ENCODE peak calls at places on chromosomes 1 and 21, in nine cellular contexts. One of them, this sample, is unnamed.

GRCh38 chr1:223248787-223249175 is 105.7 kb upstream of the TLR5 start:
- DNase-seq in DND-41: no peak
- DNase-seq in left ventricle myocardium inferior: no peak
- DNase-seq in right lobe of liver: no peak
- DNase-seq in IMR-90: no peak
- DNase-seq in trophoblast cell: no peak
- DNase-seq in prostate gland: no peak
- DNase-seq in esophagus squamous epithelium: no peak
- DNase-seq in ovary: no peak
- DNase-seq in this sample: peak; percentile 60

GRCh38 chr1:54311506-54311905 is 94.7 kb downstream of the SSBP3 start:
- DNase-seq in DND-41: no peak
- DNase-seq in left ventricle myocardium inferior: no peak
- DNase-seq in right lobe of liver: no peak
- DNase-seq in IMR-90: peak; percentile 33
- DNase-seq in trophoblast cell: no peak
- DNase-seq in prostate gland: no peak
- DNase-seq in esophagus squamous epithelium: no peak
- DNase-seq in ovary: no peak
- DNase-seq in this sample: no peak

GRCh38 chr1:19035356-19036048 is 79.0 kb upstream of the IFFO2 start:
- DNase-seq in DND-41: no peak
- DNase-seq in left ventricle myocardium inferior: no peak
- DNase-seq in right lobe of liver: no peak
- DNase-seq in IMR-90: no peak
- DNase-seq in trophoblast cell: no peak
- DNase-seq in prostate gland: no peak
- DNase-seq in esophagus squamous epithelium: no peak
- DNase-seq in ovary: no peak
- DNase-seq in this sample: no peak

GRCh38 chr1:6586404-6586816 is 6.6 kb downstream of the ZBTB48 start:
- DNase-seq in DND-41: no peak
- DNase-seq in left ventricle myocardium inferior: no peak
- DNase-seq in right lobe of liver: no peak
- DNase-seq in IMR-90: no peak
- DNase-seq in trophoblast cell: no peak
- DNase-seq in prostate gland: no peak
- DNase-seq in esophagus squamous epithelium: no peak
- DNase-seq in ovary: no peak
- DNase-seq in this sample: no peak

GRCh38 chr1:206682111-206682510 is 2.6 kb upstream of the MAPKAPK2 start:
- DNase-seq in DND-41: no peak
- DNase-seq in left ventricle myocardium inferior: no peak
- DNase-seq in right lobe of liver: no peak
- DNase-seq in IMR-90: no peak
- DNase-seq in trophoblast cell: no peak
- DNase-seq in prostate gland: no peak
- DNase-seq in esophagus squamous epithelium: no peak
- DNase-seq in ovary: no peak
- DNase-seq in this sample: no peak

GRCh38 chr1:115210302-115210711 is 121.0 kb upstream of the TSPAN2 start:
- DNase-seq in DND-41: no peak
- DNase-seq in left ventricle myocardium inferior: no peak
- DNase-seq in right lobe of liver: no peak
- DNase-seq in IMR-90: peak; percentile 58
- DNase-seq in trophoblast cell: peak; percentile 92
- DNase-seq in prostate gland: no peak
- DNase-seq in esophagus squamous epithelium: no peak
- DNase-seq in ovary: no peak
- DNase-seq in this sample: no peak

GRCh38 chr1:161071886-161072371 is 2.2 kb upstream of the ARHGAP30 start:
- DNase-seq in DND-41: peak; percentile 38
- DNase-seq in left ventricle myocardium inferior: peak; percentile 62
- DNase-seq in right lobe of liver: peak; percentile 65
- DNase-seq in IMR-90: no peak
- DNase-seq in trophoblast cell: peak; percentile 93
- DNase-seq in prostate gland: peak; percentile 46
- DNase-seq in esophagus squamous epithelium: no peak
- DNase-seq in ovary: no peak
- DNase-seq in this sample: peak; percentile 48

GRCh38 chr1:205477759-205478247 is 22.0 kb upstream of the BLACAT1 start:
- DNase-seq in DND-41: no peak
- DNase-seq in left ventricle myocardium inferior: peak; percentile 48
- DNase-seq in right lobe of liver: no peak
- DNase-seq in IMR-90: peak; percentile 33
- DNase-seq in trophoblast cell: no peak
- DNase-seq in prostate gland: peak; percentile 84
- DNase-seq in esophagus squamous epithelium: no peak
- DNase-seq in ovary: no peak
- DNase-seq in this sample: no peak

GRCh38 chr21:46422636-46423241 is 36.0 kb upstream of the DIP2A start:
- DNase-seq in DND-41: no peak
- DNase-seq in left ventricle myocardium inferior: no peak
- DNase-seq in right lobe of liver: no peak
- DNase-seq in IMR-90: no peak
- DNase-seq in trophoblast cell: no peak
- DNase-seq in prostate gland: no peak
- DNase-seq in esophagus squamous epithelium: no peak
- DNase-seq in ovary: no peak
- DNase-seq in this sample: no peak

GRCh38 chr1:242467556-242468145 is 56.8 kb downstream of the PLD5 start:
- DNase-seq in DND-41: peak; percentile 18
- DNase-seq in left ventricle myocardium inferior: peak; percentile 21
- DNase-seq in right lobe of liver: no peak
- DNase-seq in IMR-90: peak; percentile 8
- DNase-seq in trophoblast cell: peak; percentile 53
- DNase-seq in prostate gland: no peak
- DNase-seq in esophagus squamous epithelium: no peak
- DNase-seq in ovary: peak; percentile 80
- DNase-seq in this sample: no peak

GRCh38 chr21:38950388-38951094 is 144.8 kb downstream of the ETS2 start:
- DNase-seq in DND-41: no peak
- DNase-seq in left ventricle myocardium inferior: no peak
- DNase-seq in right lobe of liver: no peak
- DNase-seq in IMR-90: peak; percentile 49
- DNase-seq in trophoblast cell: no peak
- DNase-seq in prostate gland: peak; percentile 91
- DNase-seq in esophagus squamous epithelium: no peak
- DNase-seq in ovary: no peak
- DNase-seq in this sample: no peak

GRCh38 chr1:111045033-111045722 is 81.5 kb upstream of the LRIF1 start:
- DNase-seq in DND-41: no peak
- DNase-seq in left ventricle myocardium inferior: no peak
- DNase-seq in right lobe of liver: no peak
- DNase-seq in IMR-90: no peak
- DNase-seq in trophoblast cell: no peak
- DNase-seq in prostate gland: no peak
- DNase-seq in esophagus squamous epithelium: no peak
- DNase-seq in ovary: no peak
- DNase-seq in this sample: no peak

GRCh38 chr1:233566886-233567285 is 47.0 kb upstream of the KCNK1 start:
- DNase-seq in DND-41: no peak
- DNase-seq in left ventricle myocardium inferior: no peak
- DNase-seq in right lobe of liver: no peak
- DNase-seq in IMR-90: no peak
- DNase-seq in trophoblast cell: no peak
- DNase-seq in prostate gland: no peak
- DNase-seq in esophagus squamous epithelium: no peak
- DNase-seq in ovary: no peak
- DNase-seq in this sample: no peak

GRCh38 chr1:203555046-203555445 is 61.1 kb downstream of the OPTC start:
- DNase-seq in DND-41: no peak
- DNase-seq in left ventricle myocardium inferior: no peak
- DNase-seq in right lobe of liver: no peak
- DNase-seq in IMR-90: no peak
- DNase-seq in trophoblast cell: no peak
- DNase-seq in prostate gland: no peak
- DNase-seq in esophagus squamous epithelium: no peak
- DNase-seq in ovary: no peak
- DNase-seq in this sample: no peak

GRCh38 chr1:195030793-195031192 is 1577.4 kb downstream of the KCNT2 start:
- DNase-seq in DND-41: no peak
- DNase-seq in left ventricle myocardium inferior: no peak
- DNase-seq in right lobe of liver: no peak
- DNase-seq in IMR-90: no peak
- DNase-seq in trophoblast cell: no peak
- DNase-seq in prostate gland: no peak
- DNase-seq in esophagus squamous epithelium: no peak
- DNase-seq in ovary: no peak
- DNase-seq in this sample: no peak

DNA sequence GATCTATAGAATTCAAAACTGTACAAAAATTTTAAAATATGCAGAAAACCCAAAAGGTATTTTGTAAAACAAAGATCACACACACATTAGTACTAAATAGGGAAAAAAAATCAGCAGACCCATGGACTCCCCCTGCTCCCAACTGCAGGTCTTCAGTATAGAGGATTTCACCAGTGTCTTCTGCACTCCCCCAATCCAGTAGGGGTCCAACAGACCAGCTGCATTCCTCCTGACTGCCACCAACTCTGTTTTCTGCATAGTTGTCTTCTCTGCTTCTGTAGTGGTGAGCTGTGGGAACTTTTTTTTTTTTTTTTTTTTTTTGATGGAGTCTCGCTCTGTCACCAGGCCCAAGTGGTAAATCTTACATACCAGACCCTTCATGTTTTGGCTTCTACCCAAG is 21.9 kb downstream of the CLCA2 start:
- DNase-seq in DND-41: peak; percentile 9
- DNase-seq in left ventricle myocardium inferior: no peak
- DNase-seq in right lobe of liver: no peak
- DNase-seq in IMR-90: no peak
- DNase-seq in trophoblast cell: no peak
- DNase-seq in prostate gland: no peak
- DNase-seq in esophagus squamous epithelium: no peak
- DNase-seq in ovary: no peak
- DNase-seq in this sample: no peak
- H3K4me1 ChIP-seq in DND-41: peaks cover 18% of the 10 kb centered on the region
- H3K4me1 ChIP-seq in left ventricle myocardium inferior: no peaks in the 10 kb centered on the region
- H3K4me1 ChIP-seq in right lobe of liver: no peaks in the 10 kb centered on the region
- H3K4me1 ChIP-seq in IMR-90: no peaks in the 10 kb centered on the region
- H3K4me1 ChIP-seq in trophoblast cell: no peaks in the 10 kb centered on the region
- H3K4me1 ChIP-seq in prostate gland: no peaks in the 10 kb centered on the region
- H3K4me1 ChIP-seq in esophagus squamous epithelium: no peaks in the 10 kb centered on the region
- H3K4me1 ChIP-seq in ovary: no peaks in the 10 kb centered on the region
- H3K4me1 ChIP-seq in this sample: no peaks in the 10 kb centered on the region

DNA sequence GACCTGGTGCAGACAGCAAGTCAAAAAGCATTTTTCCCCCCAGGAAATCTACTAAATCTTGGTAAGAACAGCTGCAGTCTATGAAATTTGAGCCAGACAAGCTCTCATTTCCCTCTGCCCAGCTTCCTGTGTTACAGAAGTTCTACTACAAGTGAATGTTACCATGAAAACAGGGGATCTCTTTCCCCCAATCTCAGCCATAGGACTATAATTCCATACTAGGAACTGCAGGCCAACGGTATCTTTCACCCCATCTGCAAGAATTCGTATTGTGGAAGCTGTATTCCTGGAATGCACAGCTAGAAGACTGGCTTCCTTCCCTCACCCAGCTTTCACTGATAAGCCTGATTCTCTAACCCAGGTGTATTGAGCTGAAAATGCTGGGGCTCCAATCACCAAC is 1655.4 kb downstream of the BRINP3 start:
- DNase-seq in DND-41: no peak
- DNase-seq in left ventricle myocardium inferior: no peak
- DNase-seq in right lobe of liver: no peak
- DNase-seq in IMR-90: peak; percentile 29
- DNase-seq in trophoblast cell: no peak
- DNase-seq in prostate gland: no peak
- DNase-seq in esophagus squamous epithelium: no peak
- DNase-seq in ovary: no peak
- DNase-seq in this sample: no peak
- H3K27ac ChIP-seq in DND-41: no peak overlapping the region
- H3K27ac ChIP-seq in left ventricle myocardium inferior: no peak overlapping the region
- H3K27ac ChIP-seq in right lobe of liver: no peak overlapping the region
- H3K27ac ChIP-seq in IMR-90: no peak overlapping the region
- H3K27ac ChIP-seq in trophoblast cell: peak overlapping the region; percentile 28
- H3K27ac ChIP-seq in prostate gland: no peak overlapping the region
- H3K27ac ChIP-seq in esophagus squamous epithelium: no peak overlapping the region
- H3K27ac ChIP-seq in ovary: no peak overlapping the region
- H3K27ac ChIP-seq in this sample: no peak overlapping the region

GRCh38 chr1:83574749-83575148 is 424.2 kb downstream of the TTLL7 start:
- DNase-seq in DND-41: no peak
- DNase-seq in left ventricle myocardium inferior: no peak
- DNase-seq in right lobe of liver: no peak
- DNase-seq in IMR-90: no peak
- DNase-seq in trophoblast cell: no peak
- DNase-seq in prostate gland: no peak
- DNase-seq in esophagus squamous epithelium: no peak
- DNase-seq in ovary: no peak
- DNase-seq in this sample: no peak
- H3K9me3 ChIP-seq in DND-41: no peaks in the 10 kb centered on the region
- H3K9me3 ChIP-seq in left ventricle myocardium inferior: peaks cover 7% of the 10 kb centered on the region
- H3K9me3 ChIP-seq in right lobe of liver: no peaks in the 10 kb centered on the region
- H3K9me3 ChIP-seq in IMR-90: no peaks in the 10 kb centered on the region
- H3K9me3 ChIP-seq in trophoblast cell: no peaks in the 10 kb centered on the region
- H3K9me3 ChIP-seq in prostate gland: no peaks in the 10 kb centered on the region
- H3K9me3 ChIP-seq in esophagus squamous epithelium: no peaks in the 10 kb centered on the region
- H3K9me3 ChIP-seq in ovary: no peaks in the 10 kb centered on the region
- H3K9me3 ChIP-seq in this sample: no peaks in the 10 kb centered on the region

GRCh38 chr1:185934476-185935189 is 200.4 kb downstream of the HMCN1 start:
- DNase-seq in DND-41: no peak
- DNase-seq in left ventricle myocardium inferior: no peak
- DNase-seq in right lobe of liver: no peak
- DNase-seq in IMR-90: peak; percentile 79
- DNase-seq in trophoblast cell: no peak
- DNase-seq in prostate gland: no peak
- DNase-seq in esophagus squamous epithelium: no peak
- DNase-seq in ovary: no peak
- DNase-seq in this sample: no peak

GRCh38 chr1:185938396-185938795 is 204.2 kb downstream of the HMCN1 start:
- DNase-seq in DND-41: no peak
- DNase-seq in left ventricle myocardium inferior: no peak
- DNase-seq in right lobe of liver: no peak
- DNase-seq in IMR-90: peak; percentile 4
- DNase-seq in trophoblast cell: no peak
- DNase-seq in prostate gland: no peak
- DNase-seq in esophagus squamous epithelium: no peak
- DNase-seq in ovary: no peak
- DNase-seq in this sample: no peak

GRCh38 chr1:185935360-185935759 is 201.2 kb downstream of the HMCN1 start:
- DNase-seq in DND-41: no peak
- DNase-seq in left ventricle myocardium inferior: no peak
- DNase-seq in right lobe of liver: no peak
- DNase-seq in IMR-90: no peak
- DNase-seq in trophoblast cell: no peak
- DNase-seq in prostate gland: no peak
- DNase-seq in esophagus squamous epithelium: no peak
- DNase-seq in ovary: no peak
- DNase-seq in this sample: no peak

GRCh38 chr1:185939142-185939541 is 205.0 kb downstream of the HMCN1 start:
- DNase-seq in DND-41: no peak
- DNase-seq in left ventricle myocardium inferior: no peak
- DNase-seq in right lobe of liver: no peak
- DNase-seq in IMR-90: peak; percentile 70
- DNase-seq in trophoblast cell: no peak
- DNase-seq in prostate gland: no peak
- DNase-seq in esophagus squamous epithelium: no peak
- DNase-seq in ovary: no peak
- DNase-seq in this sample: no peak

DNA sequence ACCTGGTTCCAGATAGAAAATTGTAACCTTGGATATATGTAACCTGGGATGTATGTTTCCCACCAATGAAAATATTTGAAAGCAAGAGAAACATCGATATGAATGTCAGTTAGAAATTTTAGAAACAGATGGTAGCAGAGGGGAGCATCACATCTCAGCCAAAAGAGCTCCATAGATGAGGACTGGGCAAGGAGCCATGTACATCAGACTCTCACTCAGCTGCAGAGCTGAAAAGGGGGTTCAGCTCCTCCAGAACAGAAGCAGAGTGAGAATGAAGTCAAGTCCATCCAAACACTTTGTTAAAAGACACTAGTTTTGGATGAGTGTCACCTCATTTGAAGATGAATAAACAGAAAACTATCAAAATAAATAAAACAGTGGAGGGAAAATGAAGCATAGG is 202.4 kb downstream of the HMCN1 start:
- DNase-seq in DND-41: no peak
- DNase-seq in left ventricle myocardium inferior: no peak
- DNase-seq in right lobe of liver: no peak
- DNase-seq in IMR-90: no peak
- DNase-seq in trophoblast cell: no peak
- DNase-seq in prostate gland: no peak
- DNase-seq in esophagus squamous epithelium: no peak
- DNase-seq in ovary: no peak
- DNase-seq in this sample: no peak
- H3K4me1 ChIP-seq in DND-41: no peaks in the 10 kb centered on the region
- H3K4me1 ChIP-seq in left ventricle myocardium inferior: peaks cover 7% of the 10 kb centered on the region
- H3K4me1 ChIP-seq in right lobe of liver: no peaks in the 10 kb centered on the region
- H3K4me1 ChIP-seq in IMR-90: peaks cover 5% of the 10 kb centered on the region
- H3K4me1 ChIP-seq in trophoblast cell: no peaks in the 10 kb centered on the region
- H3K4me1 ChIP-seq in prostate gland: no peaks in the 10 kb centered on the region
- H3K4me1 ChIP-seq in esophagus squamous epithelium: no peaks in the 10 kb centered on the region
- H3K4me1 ChIP-seq in ovary: no peaks in the 10 kb centered on the region
- H3K4me1 ChIP-seq in this sample: no peaks in the 10 kb centered on the region